ENCODE peak calls at places on chromosome 22, in seven cellular contexts. B is WTC11; Z is sigmoid colon; Q is skeletal muscle cell; K is effector memory CD4-positive, alpha-beta T cell; H is right cardiac atrium; D is EL. J is an unnamed sample.

GRCh38 chr22:32623943-32624342 is 149.3 kb downstream of the FBXO7 start:
- DNase-seq in B (no peak), Z (peak), Q (peak), K (no peak), H (peak), D (peak), J (no peak)

GRCh38 chr22:37300551-37301017 is 18.3 kb downstream of the CYTH4 start:
- DNase-seq in B (no peak), Z (no peak), Q (no peak), K (no peak), H (peak), D (no peak), J (peak)

GRCh38 chr22:45450101-45450785 is 36.8 kb downstream of the RIBC2 start:
- DNase-seq in B (no peak), Z (no peak), Q (no peak), K (no peak), H (peak), D (no peak), J (no peak)

GRCh38 chr22:31629741-31630184 is 32.3 kb downstream of the PISD start:
- DNase-seq in B (no peak), Z (no peak), Q (no peak), K (no peak), H (peak), D (no peak), J (no peak)

GRCh38 chr22:39490135-39490798 is 11.8 kb upstream of the MIEF1 start:
- DNase-seq in B (peak), Z (peak), Q (no peak), K (peak), H (peak), D (peak), J (peak)

GRCh38 chr22:42892571-42893316 is 35.7 kb upstream of the ARFGAP3 start:
- DNase-seq in B (no peak), Z (no peak), Q (no peak), K (no peak), H (peak), D (no peak), J (no peak)

GRCh38 chr22:20111045-20111688 is 4.7 kb upstream of the RANBP1 start:
- DNase-seq in B (no peak), Z (no peak), Q (no peak), K (no peak), H (peak), D (no peak), J (no peak)

GRCh38 chr22:19974233-19974861 is 32.7 kb upstream of the TXNRD2 start:
- DNase-seq in B (peak), Z (no peak), Q (no peak), K (no peak), H (peak), D (peak), J (no peak)

GRCh38 chr22:23414727-23415489 is 165.2 kb downstream of the IGLL1 start:
- DNase-seq in B (peak), Z (no peak), Q (no peak), K (no peak), H (no peak), D (no peak), J (no peak)

GRCh38 chr22:43109921-43110443 is 568 bp upstream of the BIK start:
- DNase-seq in B (peak), Z (no peak), Q (no peak), K (no peak), H (no peak), D (no peak), J (no peak)

GRCh38 chr22:25100972-25101371 is 98.7 kb upstream of the CRYBB3 start:
- DNase-seq in B (no peak), Z (no peak), Q (no peak), K (no peak), H (peak), D (no peak), J (no peak)

GRCh38 chr22:35729309-35729698 is 11.6 kb downstream of the APOL5 start:
- DNase-seq in B (no peak), Z (no peak), Q (no peak), K (no peak), H (no peak), D (no peak), J (no peak)

GRCh38 chr22:42473484-42474193 is 41.4 kb upstream of the NFAM1 start:
- DNase-seq in B (no peak), Z (no peak), Q (peak), K (no peak), H (no peak), D (peak), J (no peak)

GRCh38 chr22:23075525-23076216 is 5.4 kb downstream of the GNAZ start:
- DNase-seq in B (no peak), Z (no peak), Q (no peak), K (no peak), H (peak), D (peak), J (no peak)

GRCh38 chr22:46537221-46537945 is at the start of gene CELSR1:
- DNase-seq in B (peak), Z (no peak), Q (no peak), K (no peak), H (peak), D (peak), J (no peak)

GRCh38 chr22:42764895-42765363 is 44.3 kb upstream of the A4GALT start:
- DNase-seq in B (no peak), Z (no peak), Q (no peak), K (no peak), H (no peak), D (no peak), J (no peak)

GRCh38 chr22:37465721-37466120 is 20.5 kb downstream of the MFNG start:
- DNase-seq in B (no peak), Z (no peak), Q (no peak), K (no peak), H (no peak), D (no peak), J (no peak)

GRCh38 chr22:32619614-32620426 is 145.2 kb downstream of the FBXO7 start:
- DNase-seq in B (no peak), Z (peak), Q (peak), K (no peak), H (peak), D (peak), J (no peak)

GRCh38 chr22:49514656-49515055 is 313.0 kb downstream of the BRD1 start:
- DNase-seq in B (no peak), Z (no peak), Q (no peak), K (no peak), H (no peak), D (no peak), J (no peak)

GRCh38 chr22:42803454-42803853 is 53.6 kb downstream of the ARFGAP3 start:
- DNase-seq in B (no peak), Z (peak), Q (no peak), K (no peak), H (peak), D (no peak), J (no peak)

J was measured in T-helper 9 cell.